ENCODE peak calls at places on chromosomes 5 and 9, in nine cellular contexts. One of them, this sample, is unnamed. For H3K36me3, the result is how much of the 10 kb centered on the place peaks cover.

GRCh38 chr9:6014668-6015270 is 655 bp downstream of the RANBP6 start:
- DNase-seq in mammary epithelial cell: peak
- DNase-seq in OCI-LY7: no peak
- DNase-seq in uterus: no peak
- DNase-seq in tibial artery: no peak
- DNase-seq in fibroblast of lung: peak
- DNase-seq in breast epithelium: no peak
- DNase-seq in ovary: no peak
- DNase-seq in heart right ventricle: no peak
- DNase-seq in this sample: no peak

GRCh38 chr9:106799146-106799545 is 63.8 kb upstream of the ZNF462 start:
- DNase-seq in fibroblast of lung: peak
- DNase-seq in mammary epithelial cell: peak
- DNase-seq in heart right ventricle: no peak
- DNase-seq in ovary: no peak
- DNase-seq in uterus: no peak
- DNase-seq in tibial artery: no peak
- DNase-seq in OCI-LY7: no peak
- DNase-seq in breast epithelium: no peak
- DNase-seq in this sample: no peak

GRCh38 chr9:127966416-127967150 is 14.2 kb downstream of the EEIG1 start:
- DNase-seq in fibroblast of lung: no peak
- DNase-seq in ovary: peak
- DNase-seq in heart right ventricle: no peak
- DNase-seq in mammary epithelial cell: no peak
- DNase-seq in breast epithelium: no peak
- DNase-seq in tibial artery: no peak
- DNase-seq in OCI-LY7: peak
- DNase-seq in uterus: no peak
- DNase-seq in this sample: no peak

GRCh38 chr9:4937436-4937835 is 47.6 kb upstream of the JAK2 start:
- DNase-seq in heart right ventricle: no peak
- DNase-seq in uterus: no peak
- DNase-seq in ovary: no peak
- DNase-seq in breast epithelium: no peak
- DNase-seq in mammary epithelial cell: no peak
- DNase-seq in tibial artery: no peak
- DNase-seq in OCI-LY7: no peak
- DNase-seq in fibroblast of lung: no peak
- DNase-seq in this sample: no peak

GRCh38 chr9:38372685-38373619 is 19.6 kb upstream of the ALDH1B1 start:
- DNase-seq in uterus: peak
- DNase-seq in heart right ventricle: no peak
- DNase-seq in breast epithelium: no peak
- DNase-seq in OCI-LY7: no peak
- DNase-seq in fibroblast of lung: no peak
- DNase-seq in tibial artery: no peak
- DNase-seq in mammary epithelial cell: no peak
- DNase-seq in ovary: no peak
- DNase-seq in this sample: no peak

GRCh38 chr5:77360969-77361368 is 131.1 kb downstream of the WDR41 start:
- DNase-seq in mammary epithelial cell: no peak
- DNase-seq in OCI-LY7: no peak
- DNase-seq in tibial artery: no peak
- DNase-seq in fibroblast of lung: no peak
- DNase-seq in ovary: no peak
- DNase-seq in uterus: no peak
- DNase-seq in heart right ventricle: no peak
- DNase-seq in breast epithelium: no peak
- DNase-seq in this sample: no peak

GRCh38 chr9:123562844-123563346 is 206.9 kb downstream of the CRB2 start:
- DNase-seq in mammary epithelial cell: peak
- DNase-seq in heart right ventricle: no peak
- DNase-seq in fibroblast of lung: peak
- DNase-seq in OCI-LY7: no peak
- DNase-seq in ovary: no peak
- DNase-seq in tibial artery: peak
- DNase-seq in breast epithelium: no peak
- DNase-seq in uterus: peak
- DNase-seq in this sample: no peak

GRCh38 chr5:79962580-79963222 is 28.4 kb downstream of the MTX3 start:
- DNase-seq in breast epithelium: no peak
- DNase-seq in mammary epithelial cell: no peak
- DNase-seq in uterus: no peak
- DNase-seq in ovary: no peak
- DNase-seq in tibial artery: no peak
- DNase-seq in heart right ventricle: no peak
- DNase-seq in OCI-LY7: no peak
- DNase-seq in fibroblast of lung: no peak
- DNase-seq in this sample: no peak

GRCh38 chr9:133436706-133437105 is 14.5 kb downstream of the ADAMTS13 start:
- DNase-seq in heart right ventricle: no peak
- DNase-seq in mammary epithelial cell: no peak
- DNase-seq in uterus: no peak
- DNase-seq in ovary: no peak
- DNase-seq in tibial artery: no peak
- DNase-seq in OCI-LY7: no peak
- DNase-seq in breast epithelium: no peak
- DNase-seq in fibroblast of lung: no peak
- DNase-seq in this sample: no peak

GRCh38 chr5:177350776-177351391 is 584 bp downstream of the LMAN2 start:
- DNase-seq in tibial artery: no peak
- DNase-seq in fibroblast of lung: no peak
- DNase-seq in ovary: no peak
- DNase-seq in heart right ventricle: no peak
- DNase-seq in breast epithelium: no peak
- DNase-seq in uterus: no peak
- DNase-seq in OCI-LY7: no peak
- DNase-seq in mammary epithelial cell: no peak
- DNase-seq in this sample: no peak

GRCh38 chr9:76400534-76401096 is 6.4 kb upstream of the RFK start:
- DNase-seq in tibial artery: no peak
- DNase-seq in OCI-LY7: no peak
- DNase-seq in ovary: no peak
- DNase-seq in uterus: no peak
- DNase-seq in breast epithelium: no peak
- DNase-seq in heart right ventricle: no peak
- DNase-seq in fibroblast of lung: no peak
- DNase-seq in mammary epithelial cell: peak
- DNase-seq in this sample: no peak

GRCh38 chr9:28782630-28783029 is 1209.3 kb upstream of the C9orf72 start:
- DNase-seq in mammary epithelial cell: peak
- DNase-seq in heart right ventricle: no peak
- DNase-seq in OCI-LY7: no peak
- DNase-seq in fibroblast of lung: no peak
- DNase-seq in uterus: no peak
- DNase-seq in breast epithelium: no peak
- DNase-seq in tibial artery: no peak
- DNase-seq in ovary: no peak
- DNase-seq in this sample: no peak

GRCh38 chr5:64790210-64790609 is 21.5 kb downstream of the CWC27 start:
- DNase-seq in fibroblast of lung: no peak
- DNase-seq in tibial artery: no peak
- DNase-seq in ovary: no peak
- DNase-seq in breast epithelium: no peak
- DNase-seq in uterus: no peak
- DNase-seq in heart right ventricle: no peak
- DNase-seq in mammary epithelial cell: peak
- DNase-seq in OCI-LY7: no peak
- DNase-seq in this sample: no peak

GRCh38 chr5:142816577-142816976 is 46.4 kb downstream of the ARHGAP26 start:
- DNase-seq in OCI-LY7: no peak
- DNase-seq in uterus: no peak
- DNase-seq in heart right ventricle: peak
- DNase-seq in mammary epithelial cell: peak
- DNase-seq in breast epithelium: peak
- DNase-seq in ovary: no peak
- DNase-seq in fibroblast of lung: peak
- DNase-seq in tibial artery: peak
- DNase-seq in this sample: peak

GRCh38 chr9:111163738-111164399 is 125.6 kb upstream of the LPAR1 start:
- DNase-seq in breast epithelium: no peak
- DNase-seq in uterus: peak
- DNase-seq in heart right ventricle: no peak
- DNase-seq in mammary epithelial cell: no peak
- DNase-seq in tibial artery: no peak
- DNase-seq in OCI-LY7: no peak
- DNase-seq in fibroblast of lung: no peak
- DNase-seq in ovary: no peak
- DNase-seq in this sample: no peak

GRCh38 chr5:53779541-53779981 is 219.1 kb downstream of the NDUFS4 start:
- DNase-seq in fibroblast of lung: peak
- DNase-seq in breast epithelium: no peak
- DNase-seq in OCI-LY7: no peak
- DNase-seq in uterus: no peak
- DNase-seq in heart right ventricle: peak
- DNase-seq in tibial artery: no peak
- DNase-seq in ovary: no peak
- DNase-seq in mammary epithelial cell: peak
- DNase-seq in this sample: no peak

GRCh38 chr9:13330396-13331004 is 51.0 kb upstream of the MPDZ start:
- DNase-seq in fibroblast of lung: no peak
- DNase-seq in breast epithelium: no peak
- DNase-seq in ovary: no peak
- DNase-seq in heart right ventricle: peak
- DNase-seq in tibial artery: peak
- DNase-seq in mammary epithelial cell: no peak
- DNase-seq in uterus: no peak
- DNase-seq in OCI-LY7: no peak
- DNase-seq in this sample: no peak

GRCh38 chr9:15373201-15373530 is 49.5 kb upstream of the SNAPC3 start:
- DNase-seq in ovary: no peak
- DNase-seq in breast epithelium: no peak
- DNase-seq in mammary epithelial cell: no peak
- DNase-seq in OCI-LY7: no peak
- DNase-seq in heart right ventricle: no peak
- DNase-seq in fibroblast of lung: peak
- DNase-seq in tibial artery: no peak
- DNase-seq in uterus: no peak
- DNase-seq in this sample: no peak

GRCh38 chr5:127766556-127767335 is 63.6 kb downstream of the CCDC192 start:
- DNase-seq in fibroblast of lung: no peak
- DNase-seq in uterus: no peak
- DNase-seq in tibial artery: no peak
- DNase-seq in ovary: no peak
- DNase-seq in heart right ventricle: no peak
- DNase-seq in mammary epithelial cell: no peak
- DNase-seq in OCI-LY7: no peak
- DNase-seq in breast epithelium: no peak
- DNase-seq in this sample: no peak

GRCh38 chr5:85784746-85785145 is 833.0 kb upstream of the COX7C start:
- DNase-seq in breast epithelium: no peak
- DNase-seq in fibroblast of lung: no peak
- DNase-seq in OCI-LY7: no peak
- DNase-seq in tibial artery: no peak
- DNase-seq in ovary: no peak
- DNase-seq in uterus: no peak
- DNase-seq in mammary epithelial cell: no peak
- DNase-seq in heart right ventricle: no peak
- DNase-seq in this sample: no peak

GRCh38 chr5:1880377-1881272 is 2.1 kb downstream of the IRX4 start:
- DNase-seq in ovary: no peak
- DNase-seq in breast epithelium: no peak
- DNase-seq in OCI-LY7: no peak
- DNase-seq in uterus: no peak
- DNase-seq in tibial artery: no peak
- DNase-seq in fibroblast of lung: no peak
- DNase-seq in mammary epithelial cell: no peak
- DNase-seq in heart right ventricle: no peak
- DNase-seq in this sample: no peak

GRCh38 chr5:175682664-175683063 is 24.8 kb downstream of the HRH2 start:
- DNase-seq in OCI-LY7: no peak
- DNase-seq in breast epithelium: no peak
- DNase-seq in fibroblast of lung: no peak
- DNase-seq in tibial artery: no peak
- DNase-seq in heart right ventricle: no peak
- DNase-seq in uterus: no peak
- DNase-seq in ovary: no peak
- DNase-seq in mammary epithelial cell: no peak
- DNase-seq in this sample: peak

GRCh38 chr5:32066448-32066847 is 107.7 kb downstream of the GOLPH3 start:
- DNase-seq in heart right ventricle: no peak
- DNase-seq in fibroblast of lung: no peak
- DNase-seq in mammary epithelial cell: no peak
- DNase-seq in ovary: no peak
- DNase-seq in tibial artery: no peak
- DNase-seq in uterus: peak
- DNase-seq in OCI-LY7: no peak
- DNase-seq in breast epithelium: no peak
- DNase-seq in this sample: no peak
- H3K36me3 ChIP-seq in heart right ventricle: under half
- H3K36me3 ChIP-seq in fibroblast of lung: under half
- H3K36me3 ChIP-seq in mammary epithelial cell: under half
- H3K36me3 ChIP-seq in ovary: under half
- H3K36me3 ChIP-seq in tibial artery: under half
- H3K36me3 ChIP-seq in uterus: under half
- H3K36me3 ChIP-seq in OCI-LY7: under half
- H3K36me3 ChIP-seq in breast epithelium: under half
- H3K36me3 ChIP-seq in this sample: under half

DNA sequence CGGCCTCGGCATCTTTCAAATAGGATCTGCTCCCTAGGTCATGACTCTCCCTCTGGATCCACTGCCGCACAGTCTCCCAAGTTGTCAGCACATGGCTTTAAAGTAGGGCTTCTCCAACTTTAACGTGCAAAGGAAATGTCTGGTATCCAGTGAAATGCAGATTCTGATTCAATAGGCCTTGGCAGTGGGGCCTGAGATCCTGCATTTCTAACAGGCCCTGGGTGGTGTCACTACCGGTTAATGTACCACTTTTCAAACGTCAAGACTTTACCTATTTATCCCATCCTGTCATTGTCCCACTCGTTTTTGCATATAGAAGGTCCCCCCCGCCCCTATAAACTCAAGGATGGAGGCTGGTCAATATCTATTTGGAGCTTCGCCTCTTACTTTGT is 137.6 kb upstream of the ZNF618 start:
- DNase-seq in uterus: no peak
- DNase-seq in breast epithelium: no peak
- DNase-seq in heart right ventricle: no peak
- DNase-seq in ovary: no peak
- DNase-seq in fibroblast of lung: no peak
- DNase-seq in tibial artery: no peak
- DNase-seq in OCI-LY7: no peak
- DNase-seq in mammary epithelial cell: no peak
- DNase-seq in this sample: no peak
- TF ChIP-seq CTCF in uterus: no peak
- TF ChIP-seq CTCF in breast epithelium: no peak
- TF ChIP-seq CTCF in heart right ventricle: no peak
- TF ChIP-seq CTCF in ovary: no peak
- TF ChIP-seq CTCF in fibroblast of lung: no peak
- TF ChIP-seq CTCF in tibial artery: no peak
- TF ChIP-seq CTCF in OCI-LY7: no peak
- TF ChIP-seq CTCF in mammary epithelial cell: no peak
- TF ChIP-seq CTCF in this sample: no peak

GRCh38 chr9:134796882-134797281 is 83.7 kb upstream of the FCN2 start:
- DNase-seq in uterus: no peak
- DNase-seq in tibial artery: no peak
- DNase-seq in fibroblast of lung: no peak
- DNase-seq in ovary: no peak
- DNase-seq in heart right ventricle: no peak
- DNase-seq in breast epithelium: no peak
- DNase-seq in mammary epithelial cell: no peak
- DNase-seq in OCI-LY7: no peak
- DNase-seq in this sample: no peak
- H3K36me3 ChIP-seq in uterus: under half
- H3K36me3 ChIP-seq in tibial artery: half or more
- H3K36me3 ChIP-seq in fibroblast of lung: under half
- H3K36me3 ChIP-seq in ovary: under half
- H3K36me3 ChIP-seq in heart right ventricle: under half
- H3K36me3 ChIP-seq in breast epithelium: under half
- H3K36me3 ChIP-seq in mammary epithelial cell: under half
- H3K36me3 ChIP-seq in OCI-LY7: under half
- H3K36me3 ChIP-seq in this sample: under half

GRCh38 chr5:124888050-124888506 is 141.6 kb upstream of the ZNF608 start:
- DNase-seq in uterus: no peak
- DNase-seq in OCI-LY7: peak
- DNase-seq in ovary: no peak
- DNase-seq in tibial artery: no peak
- DNase-seq in mammary epithelial cell: no peak
- DNase-seq in breast epithelium: no peak
- DNase-seq in heart right ventricle: no peak
- DNase-seq in fibroblast of lung: no peak
- DNase-seq in this sample: no peak
- TF ChIP-seq CTCF in uterus: no peak
- TF ChIP-seq CTCF in OCI-LY7: peak
- TF ChIP-seq CTCF in ovary: no peak
- TF ChIP-seq CTCF in tibial artery: no peak
- TF ChIP-seq CTCF in mammary epithelial cell: no peak
- TF ChIP-seq CTCF in breast epithelium: no peak
- TF ChIP-seq CTCF in heart right ventricle: no peak
- TF ChIP-seq CTCF in fibroblast of lung: no peak
- TF ChIP-seq CTCF in this sample: no peak